ENCODE peak calls at places on chromosomes 12 and 14, in six cellular contexts. Z, O, G, D, Y and M are unnamed samples.

GRCh38 chr14:68848253-68848652 is 55.4 kb upstream of the ZFP36L1 start:
- DNase-seq in Z (no peak), O (no peak), G (no peak), D (no peak), Y (no peak), M (no peak)

GRCh38 chr12:57182918-57183575 is 33.5 kb upstream of the NXPH4 start:
- DNase-seq in Z (peak; percentile 65), O (peak; percentile 74), G (peak; percentile 79), D (peak; percentile 88), Y (peak; percentile 84), M (peak; percentile 100)

GRCh38 chr14:104515811-104516780 is 63.5 kb upstream of the C14orf180 start:
- DNase-seq in Z (no peak), O (no peak), G (no peak), D (no peak), Y (no peak), M (no peak)

GRCh38 chr14:50319721-50320120 is 7.6 kb downstream of the DMAC2L start:
- DNase-seq in Z (peak; percentile 31), O (no peak), G (no peak), D (no peak), Y (no peak), M (no peak)

GRCh38 chr14:90510208-90510607 is 113.4 kb downstream of the CALM1 start:
- DNase-seq in Z (no peak), O (peak; percentile 58), G (no peak), D (peak; percentile 86), Y (no peak), M (no peak)

GRCh38 chr12:53844989-53845836 is 93.4 kb upstream of the HOXC13 start:
- DNase-seq in Z (no peak), O (no peak), G (no peak), D (no peak), Y (no peak), M (no peak)

GRCh38 chr12:13204428-13204827 is 7.9 kb downstream of the EMP1 start:
- DNase-seq in Z (peak; percentile 90), O (no peak), G (no peak), D (no peak), Y (no peak), M (peak; percentile 19)

GRCh38 chr12:64767495-64767894 is 8.3 kb upstream of the GNS start:
- DNase-seq in Z (no peak), O (no peak), G (no peak), D (no peak), Y (no peak), M (no peak)

GRCh38 chr12:58249610-58250009 is 308.2 kb downstream of the ATP23 start:
- DNase-seq in Z (no peak), O (no peak), G (no peak), D (no peak), Y (no peak), M (no peak)

GRCh38 chr12:52590021-52590420 is 11.2 kb downstream of the KRT72 start:
- DNase-seq in Z (no peak), O (no peak), G (no peak), D (peak; percentile 43), Y (no peak), M (no peak)

GRCh38 chr12:115132145-115132544 is 448.2 kb upstream of the TBX3 start:
- DNase-seq in Z (no peak), O (no peak), G (no peak), D (no peak), Y (no peak), M (no peak)

GRCh38 chr14:99348816-99349609 is 77.0 kb upstream of the BCL11B start:
- DNase-seq in Z (no peak), O (no peak), G (peak; percentile 62), D (peak; percentile 12), Y (no peak), M (peak; percentile 32)

GRCh38 chr14:95265106-95266094 is 54.3 kb downstream of the CLMN start:
- DNase-seq in Z (peak; percentile 76), O (no peak), G (peak; percentile 95), D (no peak), Y (no peak), M (peak; percentile 76)

GRCh38 chr12:114288071-114288470 is 117.9 kb downstream of the TBX5 start:
- DNase-seq in Z (peak; percentile 34), O (no peak), G (no peak), D (no peak), Y (no peak), M (no peak)

GRCh38 chr12:110883251-110883650 is 36.5 kb downstream of the CCDC63 start:
- DNase-seq in Z (no peak), O (no peak), G (no peak), D (no peak), Y (no peak), M (no peak)

GRCh38 chr14:70186826-70187483 is 1.8 kb downstream of the SLC8A3 start:
- DNase-seq in Z (peak; percentile 7), O (no peak), G (peak; percentile 11), D (no peak), Y (no peak), M (peak; percentile 97)

GRCh38 chr12:6118891-6119568 is 5.4 kb downstream of the VWF start:
- DNase-seq in Z (no peak), O (no peak), G (no peak), D (no peak), Y (no peak), M (no peak)

GRCh38 chr12:851343-851742 is 98.2 kb downstream of the RAD52 start:
- DNase-seq in Z (peak; percentile 47), O (no peak), G (no peak), D (no peak), Y (no peak), M (no peak)

GRCh38 chr14:34496679-34497513 is 34.9 kb upstream of the SPTSSA start:
- DNase-seq in Z (peak; percentile 100), O (peak; percentile 65), G (peak; percentile 85), D (peak; percentile 97), Y (peak; percentile 48), M (peak; percentile 90)

GRCh38 chr12:30862486-30862885 is 64.1 kb upstream of the TSPAN11 start:
- DNase-seq in Z (peak; percentile 18), O (no peak), G (peak; percentile 86), D (no peak), Y (no peak), M (peak; percentile 42)

GRCh38 chr14:46384611-46385010 is 267.0 kb downstream of the RPL10L start:
- DNase-seq in Z (no peak), O (no peak), G (no peak), D (no peak), Y (no peak), M (no peak)

GRCh38 chr12:86711716-86712115 is 455.5 kb upstream of the MGAT4C start:
- DNase-seq in Z (no peak), O (no peak), G (no peak), D (no peak), Y (no peak), M (no peak)

DNA sequence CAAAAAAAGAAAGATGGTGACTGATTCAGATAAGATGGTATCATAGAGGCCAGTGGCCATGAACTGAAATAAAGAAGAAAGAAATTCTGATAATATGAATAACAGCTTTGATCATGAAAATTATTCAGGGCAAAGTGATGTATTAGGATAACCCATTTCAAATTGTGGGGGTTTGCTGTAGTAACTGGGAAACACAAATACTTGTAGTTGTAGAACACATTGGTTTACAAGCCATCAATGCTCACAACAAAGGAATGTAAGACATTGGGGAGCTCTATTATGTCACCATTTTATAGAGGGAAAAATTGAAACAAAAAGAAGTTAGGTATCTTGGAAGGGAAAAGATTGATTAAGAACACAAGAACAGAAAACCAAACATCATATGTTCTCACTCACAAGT is 140.4 kb upstream of the FRMD6 start:
- DNase-seq in Z (no peak), O (no peak), G (no peak), D (no peak), Y (no peak), M (no peak)
- H3K27ac ChIP-seq in Z (no peak overlapping the region), O (no peak overlapping the region), G (no peak overlapping the region), D (no peak overlapping the region), Y (no peak overlapping the region), M (no peak overlapping the region)

GRCh38 chr12:101942206-101942605 is 64.8 kb downstream of the DRAM1 start:
- DNase-seq in Z (no peak), O (no peak), G (no peak), D (no peak), Y (no peak), M (no peak)
- H3K27ac ChIP-seq in Z (no peak overlapping the region), O (no peak overlapping the region), G (no peak overlapping the region), D (no peak overlapping the region), Y (no peak overlapping the region), M (no peak overlapping the region)

DNA sequence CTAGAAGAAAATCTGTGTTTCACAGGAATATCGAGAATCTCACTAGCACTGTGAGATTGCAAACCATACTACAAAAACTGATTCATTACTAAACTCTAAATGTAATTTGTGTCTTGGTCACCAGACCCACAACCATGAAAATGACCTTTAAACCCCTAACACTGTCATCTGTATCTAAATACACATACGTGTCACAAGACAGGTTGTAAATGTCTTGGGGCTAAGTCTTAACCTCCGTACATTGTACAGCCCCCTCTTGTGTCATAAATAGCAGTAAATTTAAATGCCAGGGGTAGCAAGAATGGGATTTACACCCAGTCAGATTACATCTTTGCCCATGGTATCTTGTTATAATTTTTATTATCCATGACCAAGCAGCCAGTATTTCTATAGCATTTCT is 117.3 kb downstream of the GPR135 start:
- DNase-seq in Z (no peak), O (no peak), G (no peak), D (no peak), Y (no peak), M (no peak)
- H3K27ac ChIP-seq in Z (no peak overlapping the region), O (peak overlapping the region; percentile 22), G (no peak overlapping the region), D (peak overlapping the region; percentile 82), Y (no peak overlapping the region), M (no peak overlapping the region)

GRCh38 chr14:92531151-92531873 is 17.7 kb downstream of the RIN3 start:
- DNase-seq in Z (no peak), O (peak; percentile 62), G (no peak), D (peak; percentile 63), Y (no peak), M (peak; percentile 7)
- H3K27ac ChIP-seq in Z (no peak overlapping the region), O (no peak overlapping the region), G (no peak overlapping the region), D (peak overlapping the region; percentile 67), Y (no peak overlapping the region), M (no peak overlapping the region)

DNA sequence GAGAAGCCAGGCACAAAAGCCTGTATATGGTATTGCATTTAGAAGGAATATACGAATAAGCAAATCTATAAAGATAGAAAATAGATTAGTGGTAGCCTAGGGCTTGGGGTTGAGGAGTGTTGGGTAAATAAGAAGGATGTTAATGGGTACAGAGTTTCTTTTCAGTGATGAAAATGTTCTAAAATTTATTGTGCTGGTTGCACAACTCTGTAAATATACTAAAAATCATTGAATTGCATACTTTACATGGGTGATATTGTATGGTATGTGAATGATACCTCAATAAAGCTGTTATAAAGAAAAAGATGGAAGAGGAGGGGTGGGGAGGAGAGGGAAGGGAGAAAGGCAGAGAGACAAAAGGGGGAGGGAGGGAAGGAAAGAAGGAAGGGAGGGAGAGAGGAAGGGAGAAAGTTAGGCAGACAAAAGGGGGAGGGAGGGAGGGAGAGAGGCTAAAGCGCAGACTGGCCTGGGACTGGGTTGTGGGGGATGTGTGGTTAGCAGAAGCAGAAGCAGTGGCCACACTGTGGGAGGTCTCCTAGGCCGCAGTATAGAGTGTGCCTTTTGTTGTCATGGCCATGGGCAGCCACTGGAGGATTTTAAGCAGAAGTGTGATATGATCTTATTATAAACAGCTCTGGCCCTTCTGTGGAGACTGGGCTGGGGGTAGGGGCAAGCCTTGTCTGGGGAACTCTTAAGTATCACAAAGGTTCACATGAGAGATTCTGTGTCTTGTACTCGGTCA is 73.6 kb upstream of the ELK3 start:
- DNase-seq in Z (peak; percentile 26), O (peak; percentile 68), G (no peak), D (no peak), Y (no peak), M (peak; percentile 95)
- H3K27ac ChIP-seq in Z (no peak overlapping the region), O (no peak overlapping the region), G (no peak overlapping the region), D (no peak overlapping the region), Y (no peak overlapping the region), M (peak overlapping the region; percentile 100)

GRCh38 chr12:89369166-89369565 is 16.9 kb upstream of the DUSP6 start:
- DNase-seq in Z (no peak), O (no peak), G (no peak), D (no peak), Y (no peak), M (no peak)
- H3K27ac ChIP-seq in Z (no peak overlapping the region), O (no peak overlapping the region), G (peak overlapping the region; percentile 2), D (no peak overlapping the region), Y (no peak overlapping the region), M (no peak overlapping the region)